ENCODE peak calls at places on chromosomes 3 and 15, in eight cellular contexts. One of them, this sample, is unnamed. For H3K36me3 and H3K9me3, the result is how much of the 10 kb centered on the place peaks cover.

GRCh38 chr3:117586161-117586560 is 876.6 kb downstream of the TUSC7 start:
- DNase-seq in OCI-LY7: no peak
- DNase-seq in NT2/D1: no peak
- DNase-seq in prostate gland: no peak
- DNase-seq in CD8-positive, alpha-beta T cell: no peak
- DNase-seq in IMR-90: no peak
- DNase-seq in CD8-positive, alpha-beta memory T cell: no peak
- DNase-seq in body of pancreas: no peak
- DNase-seq in this sample: no peak

GRCh38 chr3:60424942-60425341 is 826.3 kb downstream of the FHIT start:
- DNase-seq in prostate gland: no peak
- DNase-seq in OCI-LY7: no peak
- DNase-seq in body of pancreas: no peak
- DNase-seq in NT2/D1: no peak
- DNase-seq in CD8-positive, alpha-beta memory T cell: no peak
- DNase-seq in IMR-90: no peak
- DNase-seq in CD8-positive, alpha-beta T cell: no peak
- DNase-seq in this sample: no peak

GRCh38 chr15:62624541-62625399 is 417.8 kb upstream of the TPM1 start:
- DNase-seq in NT2/D1: no peak
- DNase-seq in IMR-90: peak
- DNase-seq in CD8-positive, alpha-beta memory T cell: no peak
- DNase-seq in CD8-positive, alpha-beta T cell: no peak
- DNase-seq in OCI-LY7: no peak
- DNase-seq in prostate gland: no peak
- DNase-seq in body of pancreas: no peak
- DNase-seq in this sample: peak

GRCh38 chr15:79041598-79042175 is 48.9 kb downstream of the RASGRF1 start:
- DNase-seq in CD8-positive, alpha-beta memory T cell: no peak
- DNase-seq in CD8-positive, alpha-beta T cell: no peak
- DNase-seq in prostate gland: no peak
- DNase-seq in NT2/D1: no peak
- DNase-seq in IMR-90: no peak
- DNase-seq in OCI-LY7: no peak
- DNase-seq in body of pancreas: no peak
- DNase-seq in this sample: no peak

GRCh38 chr3:38021196-38021595 is 8.2 kb downstream of the PLCD1 start:
- DNase-seq in OCI-LY7: no peak
- DNase-seq in CD8-positive, alpha-beta memory T cell: no peak
- DNase-seq in IMR-90: no peak
- DNase-seq in prostate gland: no peak
- DNase-seq in CD8-positive, alpha-beta T cell: no peak
- DNase-seq in body of pancreas: no peak
- DNase-seq in NT2/D1: no peak
- DNase-seq in this sample: no peak

GRCh38 chr3:111592941-111593340 is 2.2 kb downstream of the ZBED2 start:
- DNase-seq in CD8-positive, alpha-beta memory T cell: no peak
- DNase-seq in NT2/D1: no peak
- DNase-seq in body of pancreas: no peak
- DNase-seq in IMR-90: no peak
- DNase-seq in prostate gland: no peak
- DNase-seq in CD8-positive, alpha-beta T cell: no peak
- DNase-seq in OCI-LY7: no peak
- DNase-seq in this sample: no peak

GRCh38 chr3:184443364-184443763 is 63.5 kb downstream of the CHRD start:
- DNase-seq in OCI-LY7: no peak
- DNase-seq in NT2/D1: no peak
- DNase-seq in IMR-90: no peak
- DNase-seq in CD8-positive, alpha-beta memory T cell: no peak
- DNase-seq in CD8-positive, alpha-beta T cell: no peak
- DNase-seq in prostate gland: no peak
- DNase-seq in body of pancreas: no peak
- DNase-seq in this sample: no peak

GRCh38 chr3:159650751-159651150 is 337.9 kb upstream of the IL12A start:
- DNase-seq in CD8-positive, alpha-beta memory T cell: no peak
- DNase-seq in CD8-positive, alpha-beta T cell: no peak
- DNase-seq in IMR-90: no peak
- DNase-seq in prostate gland: no peak
- DNase-seq in NT2/D1: no peak
- DNase-seq in body of pancreas: no peak
- DNase-seq in OCI-LY7: no peak
- DNase-seq in this sample: no peak

GRCh38 chr3:126961791-126962461 is 21.0 kb upstream of the PLXNA1 start:
- DNase-seq in IMR-90: no peak
- DNase-seq in NT2/D1: no peak
- DNase-seq in OCI-LY7: no peak
- DNase-seq in CD8-positive, alpha-beta T cell: no peak
- DNase-seq in prostate gland: no peak
- DNase-seq in CD8-positive, alpha-beta memory T cell: no peak
- DNase-seq in body of pancreas: peak
- DNase-seq in this sample: peak

GRCh38 chr15:41493205-41493901 is at the start of gene ITPKA:
- DNase-seq in IMR-90: peak
- DNase-seq in CD8-positive, alpha-beta memory T cell: peak
- DNase-seq in OCI-LY7: peak
- DNase-seq in prostate gland: peak
- DNase-seq in CD8-positive, alpha-beta T cell: peak
- DNase-seq in body of pancreas: peak
- DNase-seq in NT2/D1: no peak
- DNase-seq in this sample: peak

GRCh38 chr3:127484601-127485388 is 105.7 kb downstream of the TPRA1 start:
- DNase-seq in NT2/D1: no peak
- DNase-seq in body of pancreas: no peak
- DNase-seq in IMR-90: no peak
- DNase-seq in OCI-LY7: no peak
- DNase-seq in prostate gland: no peak
- DNase-seq in CD8-positive, alpha-beta T cell: no peak
- DNase-seq in CD8-positive, alpha-beta memory T cell: no peak
- DNase-seq in this sample: peak

GRCh38 chr3:107117922-107118576 is 259.2 kb upstream of the CCDC54 start:
- DNase-seq in IMR-90: peak
- DNase-seq in prostate gland: no peak
- DNase-seq in OCI-LY7: peak
- DNase-seq in CD8-positive, alpha-beta T cell: no peak
- DNase-seq in NT2/D1: peak
- DNase-seq in body of pancreas: no peak
- DNase-seq in CD8-positive, alpha-beta memory T cell: no peak
- DNase-seq in this sample: peak

GRCh38 chr15:40336129-40337122 is 4.3 kb downstream of the CCDC9B start:
- DNase-seq in body of pancreas: no peak
- DNase-seq in OCI-LY7: peak
- DNase-seq in NT2/D1: no peak
- DNase-seq in CD8-positive, alpha-beta memory T cell: no peak
- DNase-seq in prostate gland: no peak
- DNase-seq in IMR-90: no peak
- DNase-seq in CD8-positive, alpha-beta T cell: no peak
- DNase-seq in this sample: no peak

DNA sequence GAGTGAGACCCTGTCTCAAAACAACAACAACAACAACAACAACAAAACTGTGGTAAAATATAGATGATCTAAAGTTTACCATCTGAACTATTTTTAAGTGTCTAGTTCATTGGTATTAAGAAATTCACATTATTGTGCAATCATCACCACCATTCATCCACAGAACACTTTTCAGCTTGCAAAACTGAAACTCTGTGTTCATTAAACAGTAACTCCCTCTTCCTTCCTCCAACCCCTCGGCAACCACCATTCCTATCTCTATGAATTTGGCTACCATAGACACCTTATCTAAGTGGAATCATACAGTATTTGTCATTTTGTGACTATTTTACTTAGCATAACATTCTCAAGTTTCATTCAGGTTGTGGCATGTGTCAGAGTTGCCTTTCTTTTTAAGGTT is 20.7 kb downstream of the KAT2B start:
- DNase-seq in CD8-positive, alpha-beta T cell: no peak
- DNase-seq in IMR-90: peak
- DNase-seq in CD8-positive, alpha-beta memory T cell: no peak
- DNase-seq in OCI-LY7: no peak
- DNase-seq in NT2/D1: no peak
- DNase-seq in body of pancreas: no peak
- DNase-seq in prostate gland: no peak
- DNase-seq in this sample: no peak
- H3K4me3 ChIP-seq in CD8-positive, alpha-beta T cell: no peak
- H3K4me3 ChIP-seq in IMR-90: peak
- H3K4me3 ChIP-seq in CD8-positive, alpha-beta memory T cell: peak
- H3K4me3 ChIP-seq in OCI-LY7: no peak
- H3K4me3 ChIP-seq in NT2/D1: no peak
- H3K4me3 ChIP-seq in body of pancreas: no peak
- H3K4me3 ChIP-seq in prostate gland: no peak
- H3K4me3 ChIP-seq in this sample: no peak

GRCh38 chr15:57548835-57549234 is 42.9 kb upstream of the MYZAP start:
- DNase-seq in CD8-positive, alpha-beta T cell: no peak
- DNase-seq in body of pancreas: no peak
- DNase-seq in OCI-LY7: no peak
- DNase-seq in IMR-90: no peak
- DNase-seq in CD8-positive, alpha-beta memory T cell: no peak
- DNase-seq in NT2/D1: no peak
- DNase-seq in prostate gland: no peak
- DNase-seq in this sample: peak

GRCh38 chr15:57548325-57548724 is 43.4 kb upstream of the MYZAP start:
- DNase-seq in CD8-positive, alpha-beta T cell: no peak
- DNase-seq in IMR-90: no peak
- DNase-seq in prostate gland: no peak
- DNase-seq in CD8-positive, alpha-beta memory T cell: no peak
- DNase-seq in NT2/D1: no peak
- DNase-seq in OCI-LY7: no peak
- DNase-seq in body of pancreas: peak
- DNase-seq in this sample: no peak

GRCh38 chr15:57544840-57545239 is 46.9 kb upstream of the MYZAP start:
- DNase-seq in IMR-90: no peak
- DNase-seq in body of pancreas: no peak
- DNase-seq in CD8-positive, alpha-beta memory T cell: no peak
- DNase-seq in prostate gland: no peak
- DNase-seq in CD8-positive, alpha-beta T cell: no peak
- DNase-seq in OCI-LY7: no peak
- DNase-seq in NT2/D1: no peak
- DNase-seq in this sample: no peak

GRCh38 chr15:57545995-57546394 is 45.7 kb upstream of the MYZAP start:
- DNase-seq in OCI-LY7: no peak
- DNase-seq in CD8-positive, alpha-beta memory T cell: no peak
- DNase-seq in NT2/D1: no peak
- DNase-seq in body of pancreas: no peak
- DNase-seq in IMR-90: no peak
- DNase-seq in prostate gland: no peak
- DNase-seq in CD8-positive, alpha-beta T cell: no peak
- DNase-seq in this sample: no peak

DNA sequence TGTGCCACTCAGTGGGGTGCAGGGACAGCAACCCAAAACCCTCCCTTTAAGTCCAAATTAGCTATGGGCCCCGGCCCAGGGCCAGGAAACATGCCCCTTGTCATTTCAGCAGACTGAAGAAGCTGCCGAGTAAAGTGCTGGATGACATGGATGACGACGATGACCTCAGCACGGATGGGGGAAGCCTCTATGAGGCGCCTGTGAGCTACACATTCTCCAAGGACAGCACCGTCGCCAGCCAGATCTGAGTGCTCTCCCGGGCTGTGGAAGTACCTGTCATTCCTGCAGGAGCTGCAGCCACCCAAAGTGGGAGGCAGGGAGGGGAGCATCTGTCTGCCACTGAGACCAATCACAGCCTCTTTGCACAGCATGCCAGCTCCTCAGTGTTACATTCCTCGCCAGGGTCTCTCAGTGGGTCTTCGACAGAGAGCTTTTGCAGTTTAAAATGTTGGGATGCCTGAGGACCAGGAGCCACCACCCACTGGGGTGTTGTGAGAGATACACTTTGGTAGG is 44.4 kb upstream of the MYZAP start:
- DNase-seq in body of pancreas: no peak
- DNase-seq in OCI-LY7: no peak
- DNase-seq in IMR-90: no peak
- DNase-seq in NT2/D1: no peak
- DNase-seq in CD8-positive, alpha-beta T cell: no peak
- DNase-seq in CD8-positive, alpha-beta memory T cell: no peak
- DNase-seq in prostate gland: no peak
- DNase-seq in this sample: no peak
- H3K36me3 ChIP-seq in body of pancreas: under half
- H3K36me3 ChIP-seq in OCI-LY7: under half
- H3K36me3 ChIP-seq in IMR-90: under half
- H3K36me3 ChIP-seq in NT2/D1: half or more
- H3K36me3 ChIP-seq in CD8-positive, alpha-beta T cell: under half
- H3K36me3 ChIP-seq in CD8-positive, alpha-beta memory T cell: under half
- H3K36me3 ChIP-seq in prostate gland: under half
- H3K36me3 ChIP-seq in this sample: under half

GRCh38 chr15:28131400-28131799 is 32.3 kb upstream of the OCA2 start:
- DNase-seq in CD8-positive, alpha-beta T cell: no peak
- DNase-seq in NT2/D1: no peak
- DNase-seq in prostate gland: no peak
- DNase-seq in IMR-90: no peak
- DNase-seq in OCI-LY7: no peak
- DNase-seq in CD8-positive, alpha-beta memory T cell: no peak
- DNase-seq in body of pancreas: no peak
- DNase-seq in this sample: no peak
- H3K9me3 ChIP-seq in CD8-positive, alpha-beta T cell: under half
- H3K9me3 ChIP-seq in NT2/D1: under half
- H3K9me3 ChIP-seq in prostate gland: under half
- H3K9me3 ChIP-seq in IMR-90: under half
- H3K9me3 ChIP-seq in OCI-LY7: under half
- H3K9me3 ChIP-seq in CD8-positive, alpha-beta memory T cell: under half
- H3K9me3 ChIP-seq in body of pancreas: under half
- H3K9me3 ChIP-seq in this sample: under half

DNA sequence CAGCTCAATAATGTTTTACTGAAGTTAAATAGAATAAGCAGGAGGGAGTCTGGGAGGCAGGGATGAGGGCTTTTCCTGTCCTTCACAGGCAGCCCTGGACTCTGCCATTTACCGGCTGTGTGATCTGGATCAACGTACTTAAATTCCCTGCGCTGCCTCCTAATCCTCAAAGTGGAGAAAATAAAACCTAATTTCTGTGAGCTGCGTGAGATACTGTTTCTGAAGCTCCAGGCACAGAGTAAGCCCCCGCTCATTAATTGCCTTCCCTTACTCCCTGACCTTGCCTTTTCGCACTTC is 278 bp upstream of the PDIA5 start:
- DNase-seq in NT2/D1: no peak
- DNase-seq in prostate gland: no peak
- DNase-seq in CD8-positive, alpha-beta memory T cell: no peak
- DNase-seq in IMR-90: no peak
- DNase-seq in CD8-positive, alpha-beta T cell: no peak
- DNase-seq in OCI-LY7: no peak
- DNase-seq in body of pancreas: no peak
- DNase-seq in this sample: no peak
- H3K4me3 ChIP-seq in NT2/D1: no peak
- H3K4me3 ChIP-seq in prostate gland: peak
- H3K4me3 ChIP-seq in CD8-positive, alpha-beta memory T cell: peak
- H3K4me3 ChIP-seq in IMR-90: peak
- H3K4me3 ChIP-seq in CD8-positive, alpha-beta T cell: peak
- H3K4me3 ChIP-seq in OCI-LY7: peak
- H3K4me3 ChIP-seq in body of pancreas: no peak
- H3K4me3 ChIP-seq in this sample: peak

DNA sequence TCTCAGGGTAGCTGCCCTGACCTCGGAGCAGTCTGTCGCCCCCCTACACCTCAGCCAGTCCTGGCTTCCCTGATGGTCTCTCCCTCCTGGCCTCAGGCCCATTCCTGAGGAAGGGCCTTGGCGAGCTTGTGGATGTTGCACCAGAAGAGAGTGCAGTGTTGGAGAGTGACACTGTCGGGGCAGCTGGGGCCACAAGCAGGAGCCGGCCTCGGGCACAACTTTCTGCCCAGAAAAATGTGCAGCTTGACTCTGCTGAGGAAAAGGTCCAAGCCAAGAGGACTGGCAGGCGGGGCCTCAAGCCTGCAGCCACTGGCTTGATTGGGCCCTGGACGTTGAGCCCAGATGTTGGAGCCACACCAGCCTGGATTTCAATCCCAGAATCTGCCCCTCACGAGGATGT is 12.8 kb downstream of the HEMK1 start:
- DNase-seq in prostate gland: no peak
- DNase-seq in CD8-positive, alpha-beta T cell: no peak
- DNase-seq in CD8-positive, alpha-beta memory T cell: no peak
- DNase-seq in OCI-LY7: no peak
- DNase-seq in NT2/D1: no peak
- DNase-seq in body of pancreas: no peak
- DNase-seq in IMR-90: no peak
- DNase-seq in this sample: no peak
- H3K36me3 ChIP-seq in prostate gland: under half
- H3K36me3 ChIP-seq in CD8-positive, alpha-beta T cell: under half
- H3K36me3 ChIP-seq in CD8-positive, alpha-beta memory T cell: under half
- H3K36me3 ChIP-seq in OCI-LY7: under half
- H3K36me3 ChIP-seq in NT2/D1: half or more
- H3K36me3 ChIP-seq in body of pancreas: under half
- H3K36me3 ChIP-seq in IMR-90: under half
- H3K36me3 ChIP-seq in this sample: under half